ENCODE peak calls at places on chromosomes 13 and 19, in five cellular contexts. P is esophagus squamous epithelium, U is heart right ventricle, W is stomach, K is heart left ventricle. R is an unnamed sample.

GRCh38 chr19:36771275-36772231 is 1.1 kb downstream of the ZNF850 start:
- DNase-seq in P (no peak), U (peak), W (peak), K (peak), R (peak)

GRCh38 chr19:11539495-11540365 is 1.1 kb downstream of the CNN1 start:
- DNase-seq in P (no peak), U (peak), W (no peak), K (peak), R (no peak)

GRCh38 chr13:20416223-20416622 is 109.4 kb downstream of the CRYL1 start:
- DNase-seq in P (no peak), U (no peak), W (no peak), K (no peak), R (no peak)

GRCh38 chr19:55391702-55392615 is 6.2 kb downstream of the RPL28 start:
- DNase-seq in P (no peak), U (no peak), W (no peak), K (no peak), R (no peak)

GRCh38 chr13:49020940-49021548 is 45.3 kb downstream of the FNDC3A start:
- DNase-seq in P (no peak), U (no peak), W (no peak), K (no peak), R (no peak)

GRCh38 chr19:47102561-47103135 is 10.9 kb downstream of the ZC3H4 start:
- DNase-seq in P (no peak), U (no peak), W (no peak), K (no peak), R (no peak)

GRCh38 chr19:56594446-56594782 is 688 bp upstream of the ZNF71 start:
- DNase-seq in P (no peak), U (no peak), W (no peak), K (no peak), R (no peak)

GRCh38 chr19:2579678-2580280 is 103.9 kb downstream of the GADD45B start:
- DNase-seq in P (no peak), U (no peak), W (no peak), K (no peak), R (no peak)

GRCh38 chr13:107301724-107302374 is 733.9 kb upstream of the ARGLU1 start:
- DNase-seq in P (no peak), U (no peak), W (no peak), K (no peak), R (no peak)

GRCh38 chr19:1736280-1736679 is 17.0 kb upstream of the ONECUT3 start:
- DNase-seq in P (no peak), U (no peak), W (no peak), K (no peak), R (no peak)

GRCh38 chr19:7751157-7751783 is 3.9 kb upstream of the CD209 start:
- DNase-seq in P (no peak), U (no peak), W (no peak), K (no peak), R (no peak)

GRCh38 chr19:51272183-51272817 is 21.4 kb downstream of the SIGLECL1 start:
- DNase-seq in P (no peak), U (no peak), W (no peak), K (no peak), R (no peak)

GRCh38 chr19:51274037-51274370 is 23.1 kb downstream of the SIGLECL1 start:
- DNase-seq in P (no peak), U (no peak), W (no peak), K (no peak), R (no peak)

GRCh38 chr19:51274371-51274770 is 23.5 kb downstream of the SIGLECL1 start:
- DNase-seq in P (no peak), U (no peak), W (no peak), K (no peak), R (no peak)

DNA sequence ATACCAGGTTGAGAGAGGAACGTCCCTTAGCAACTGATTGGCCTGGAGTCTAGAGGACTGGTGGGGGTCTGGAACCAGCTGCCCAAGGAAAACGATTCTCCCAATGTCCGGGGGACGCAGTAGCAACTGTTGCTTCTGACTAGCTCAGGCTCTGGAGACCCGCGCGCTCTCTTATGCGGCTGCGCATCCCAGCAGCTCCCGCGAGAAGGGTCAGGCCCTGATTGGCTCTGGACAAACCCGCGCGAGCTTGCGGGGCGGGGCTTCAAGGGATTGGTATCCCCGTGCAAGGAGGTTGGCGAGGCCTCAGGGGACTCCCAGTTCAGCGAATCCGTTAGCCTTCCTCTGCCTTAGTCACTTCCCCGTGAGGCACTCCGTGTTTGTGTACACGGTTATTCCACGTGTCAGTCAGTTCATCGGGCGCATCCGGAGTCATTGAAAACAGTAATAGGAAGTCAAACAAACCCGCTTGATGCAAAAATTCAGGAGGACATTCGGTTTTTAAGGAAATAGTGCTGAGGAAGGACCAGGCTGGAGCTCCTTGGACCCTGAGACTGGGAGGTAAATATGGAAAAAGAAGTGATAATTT is 20.2 kb downstream of the SIGLECL1 start:
- DNase-seq in P (no peak), U (no peak), W (no peak), K (no peak), R (no peak)
- H3K4me3 ChIP-seq in P (no peak), U (no peak), W (no peak), K (no peak), R (no peak)

DNA sequence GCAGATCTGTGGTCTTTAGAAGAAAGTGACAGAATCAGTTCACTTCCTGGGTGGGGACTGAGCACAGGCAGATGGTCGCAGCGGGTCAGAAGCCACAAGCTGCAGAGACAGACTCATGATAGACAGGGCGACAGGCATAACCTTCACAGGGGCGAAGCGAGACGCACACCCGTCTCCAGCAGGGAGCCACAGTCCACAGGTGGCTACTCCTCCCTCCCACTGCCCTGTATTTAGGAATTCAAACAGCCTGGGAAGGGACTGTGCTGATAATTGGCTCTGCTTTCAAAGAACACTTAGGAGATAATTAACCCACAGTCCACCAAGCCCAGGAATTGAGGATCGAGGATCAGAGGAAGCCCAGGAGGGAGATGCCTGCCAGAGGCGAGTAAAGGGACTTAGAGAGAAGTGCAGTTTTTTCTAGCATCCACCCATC is 23.2 kb downstream of the RFX2 start:
- DNase-seq in P (no peak), U (no peak), W (no peak), K (no peak), R (no peak)
- H3K4me3 ChIP-seq in P (peak), U (no peak), W (no peak), K (no peak), R (no peak)

GRCh38 chr13:105139048-105139379 is 1396.4 kb downstream of the EFNB2 start:
- DNase-seq in P (no peak), U (no peak), W (no peak), K (no peak), R (no peak)

GRCh38 chr13:105135852-105136251 is 1399.6 kb downstream of the EFNB2 start:
- DNase-seq in P (no peak), U (no peak), W (no peak), K (no peak), R (no peak)

GRCh38 chr13:105144020-105144419 is 1391.4 kb downstream of the EFNB2 start:
- DNase-seq in P (no peak), U (no peak), W (no peak), K (no peak), R (no peak)

GRCh38 chr13:105142556-105142955 is 1392.9 kb downstream of the EFNB2 start:
- DNase-seq in P (no peak), U (no peak), W (no peak), K (no peak), R (no peak)

GRCh38 chr13:105139380-105140285 is 1395.8 kb downstream of the EFNB2 start:
- DNase-seq in P (peak), U (peak), W (peak), K (peak), R (no peak)
- H3K4me3 ChIP-seq in P (peak), U (peak), W (peak), K (no peak), R (peak)

GRCh38 chr19:28534740-28535351 is 678.1 kb downstream of the UQCRFS1 start:
- DNase-seq in P (no peak), U (no peak), W (no peak), K (no peak), R (no peak)

GRCh38 chr19:28537079-28537478 is 675.9 kb downstream of the UQCRFS1 start:
- DNase-seq in P (no peak), U (no peak), W (no peak), K (no peak), R (no peak)

GRCh38 chr19:28535352-28535775 is 677.6 kb downstream of the UQCRFS1 start:
- DNase-seq in P (no peak), U (no peak), W (no peak), K (no peak), R (no peak)

GRCh38 chr19:28539759-28540158 is 673.2 kb downstream of the UQCRFS1 start:
- DNase-seq in P (no peak), U (no peak), W (no peak), K (no peak), R (no peak)

DNA sequence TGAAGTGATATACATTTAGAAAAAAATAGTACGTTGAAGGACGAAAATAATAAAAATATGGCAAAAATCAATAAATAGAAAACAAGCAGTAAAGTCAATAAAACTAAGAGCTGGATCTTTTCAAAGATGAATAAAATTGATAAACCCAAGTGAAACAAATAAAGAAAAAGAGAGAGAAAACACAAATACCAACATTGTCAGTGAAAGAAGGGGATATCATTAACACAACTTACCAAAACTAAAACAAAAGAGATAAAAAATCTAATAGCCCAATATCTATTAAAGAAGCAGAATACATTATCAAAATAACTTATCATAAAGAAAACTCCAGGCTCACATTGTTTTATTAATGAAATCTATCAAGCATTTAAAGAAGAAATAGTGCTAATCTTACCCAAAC is 675.1 kb downstream of the UQCRFS1 start:
- DNase-seq in P (no peak), U (no peak), W (no peak), K (no peak), R (no peak)
- H3K4me3 ChIP-seq in P (no peak), U (no peak), W (no peak), K (no peak), R (no peak)

R was measured in skeletal muscle cell.